ENCODE peak calls at places on chromosomes 13 and 19, in six cellular contexts. B is psoas muscle, A is body of pancreas, C is ascending aorta, W is right lobe of liver, F is transverse colon. M is an unnamed sample.

GRCh38 chr19:9857920-9858746 is 23.0 kb downstream of the PIN1 start:
- DNase-seq in B (no peak), A (no peak), C (no peak), W (no peak), F (no peak), M (no peak)

GRCh38 chr13:60696602-60697001 is 299.6 kb downstream of the TDRD3 start:
- DNase-seq in B (no peak), A (no peak), C (no peak), W (no peak), F (no peak), M (no peak)

GRCh38 chr19:50315773-50316448 is 13.3 kb downstream of the KCNC3 start:
- DNase-seq in B (peak), A (no peak), C (no peak), W (no peak), F (no peak), M (no peak)

GRCh38 chr13:20349564-20350379 is 117.7 kb upstream of the GJB6 start:
- DNase-seq in B (peak), A (no peak), C (peak), W (no peak), F (no peak), M (no peak)

GRCh38 chr19:17680235-17680722 is 7.9 kb downstream of the UNC13A start:
- DNase-seq in B (peak), A (peak), C (peak), W (peak), F (peak), M (peak)

GRCh38 chr19:35618857-35619256 is 6.3 kb downstream of the HAUS5 start:
- DNase-seq in B (no peak), A (no peak), C (no peak), W (no peak), F (no peak), M (no peak)

GRCh38 chr13:39603424-39603947 is 493 bp upstream of the LHFPL6 start:
- DNase-seq in B (no peak), A (no peak), C (no peak), W (no peak), F (peak), M (no peak)

GRCh38 chr19:40804783-40805242 is 5.8 kb downstream of the EGLN2 start:
- DNase-seq in B (no peak), A (peak), C (no peak), W (peak), F (no peak), M (no peak)

GRCh38 chr13:29886446-29886845 is 36.0 kb upstream of the UBL3 start:
- DNase-seq in B (no peak), A (no peak), C (no peak), W (no peak), F (no peak), M (no peak)

GRCh38 chr19:4108767-4109625 is 14.9 kb downstream of the MAP2K2 start:
- DNase-seq in B (no peak), A (no peak), C (no peak), W (no peak), F (peak), M (peak)

GRCh38 chr13:46562152-46562551 is 9.2 kb downstream of the LRCH1 start:
- DNase-seq in B (no peak), A (no peak), C (no peak), W (no peak), F (no peak), M (no peak)
- H3K4me3 ChIP-seq in B (no peak), A (no peak), C (no peak), W (no peak), F (no peak), M (no peak)

GRCh38 chr19:55256562-55257460 is 2.0 kb downstream of the PPP6R1 start:
- DNase-seq in B (peak), A (no peak), C (no peak), W (no peak), F (no peak), M (no peak)
- H3K27ac ChIP-seq in B (no peak), A (no peak), C (no peak), W (no peak), F (peak), M (peak)

DNA sequence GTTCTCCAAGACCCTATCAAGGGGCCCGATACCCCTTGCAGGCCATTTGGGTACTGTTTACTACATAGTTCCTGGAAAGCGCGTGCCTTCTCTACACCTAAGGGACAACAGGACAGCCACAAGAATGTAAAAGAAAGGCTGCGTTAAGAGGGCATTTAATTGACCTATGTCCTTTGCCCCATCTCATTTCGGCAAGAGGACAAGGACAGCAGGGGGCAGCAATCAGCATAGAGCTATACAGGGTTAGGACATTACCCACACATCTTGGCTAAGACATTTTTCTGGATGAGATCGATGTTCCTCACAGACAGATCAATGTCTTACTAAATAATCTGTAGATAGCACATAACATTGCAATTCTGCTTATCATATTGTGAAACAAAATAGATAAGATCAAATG is 41.2 kb downstream of the FLT3 start:
- DNase-seq in B (no peak), A (peak), C (no peak), W (peak), F (peak), M (no peak)
- TF ChIP-seq CTCF in B (peak), A (peak), C (no peak), W (peak), F (peak), M (peak)

GRCh38 chr19:38243279-38243673 is 12.9 kb downstream of the PPP1R14A start:
- DNase-seq in B (no peak), A (no peak), C (no peak), W (no peak), F (no peak), M (no peak)
- H3K4me3 ChIP-seq in B (peak), A (no peak), C (peak), W (no peak), F (peak), M (peak)

GRCh38 chr19:5396963-5397362 is 56.4 kb upstream of the PTPRS start:
- DNase-seq in B (no peak), A (no peak), C (no peak), W (no peak), F (no peak), M (no peak)

GRCh38 chr19:5395996-5396939 is 55.7 kb upstream of the PTPRS start:
- DNase-seq in B (no peak), A (no peak), C (no peak), W (no peak), F (no peak), M (no peak)

GRCh38 chr19:5393088-5393487 is 52.5 kb upstream of the PTPRS start:
- DNase-seq in B (no peak), A (no peak), C (no peak), W (no peak), F (no peak), M (no peak)

GRCh38 chr19:5394907-5395505 is 54.4 kb upstream of the PTPRS start:
- DNase-seq in B (no peak), A (no peak), C (no peak), W (no peak), F (no peak), M (no peak)

GRCh38 chr19:5395541-5395940 is 54.9 kb upstream of the PTPRS start:
- DNase-seq in B (no peak), A (no peak), C (no peak), W (no peak), F (no peak), M (no peak)
- H3K27ac ChIP-seq in B (no peak), A (no peak), C (no peak), W (no peak), F (no peak), M (no peak)

DNA sequence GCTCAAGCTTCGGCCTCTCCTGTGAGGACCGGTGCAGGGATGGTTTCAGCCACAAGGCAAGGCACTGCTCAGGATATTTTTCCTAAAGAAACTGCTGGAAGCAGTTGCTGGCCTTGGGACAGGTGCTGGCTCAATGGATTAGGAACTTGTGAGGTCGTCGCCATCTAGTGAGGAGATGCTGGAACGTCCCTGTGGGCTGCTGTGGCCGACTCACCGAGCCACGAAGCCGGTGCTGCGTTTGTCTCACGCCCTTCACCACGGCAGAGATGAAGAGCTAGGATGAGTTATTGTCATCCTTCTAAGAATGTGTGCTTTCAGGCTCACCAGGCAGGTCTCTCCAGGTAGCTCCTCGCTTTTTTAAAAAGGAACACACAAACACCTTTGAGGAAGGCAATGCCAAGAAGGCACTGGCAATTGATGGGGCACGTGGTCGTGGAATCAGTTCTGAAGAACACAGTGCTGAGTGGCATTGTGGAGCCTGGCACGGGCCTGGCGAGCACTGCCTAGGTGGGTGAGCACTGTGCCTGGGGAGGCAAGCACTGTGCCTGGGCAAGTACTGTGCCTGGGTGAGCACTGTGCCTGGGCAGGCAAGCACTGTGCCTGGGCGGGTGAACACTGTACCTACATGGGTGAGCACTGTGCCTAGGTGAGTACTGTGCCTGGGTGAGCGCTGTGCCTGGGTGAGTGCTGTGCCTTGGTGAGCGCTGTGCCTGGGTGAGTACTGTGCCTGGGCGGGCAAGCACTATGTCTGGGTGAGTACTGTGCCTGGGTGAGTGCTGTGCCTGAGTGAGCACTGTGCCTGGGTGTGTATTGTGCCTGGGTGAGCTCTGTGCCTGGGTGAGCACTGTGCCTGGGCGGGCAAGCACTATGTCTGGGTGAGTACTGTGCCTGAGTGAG is 140.4 kb downstream of the TEX29 start:
- DNase-seq in B (no peak), A (peak), C (no peak), W (no peak), F (peak), M (no peak)
- TF ChIP-seq CTCF in B (peak), A (peak), C (no peak), W (peak), F (peak), M (peak)

DNA sequence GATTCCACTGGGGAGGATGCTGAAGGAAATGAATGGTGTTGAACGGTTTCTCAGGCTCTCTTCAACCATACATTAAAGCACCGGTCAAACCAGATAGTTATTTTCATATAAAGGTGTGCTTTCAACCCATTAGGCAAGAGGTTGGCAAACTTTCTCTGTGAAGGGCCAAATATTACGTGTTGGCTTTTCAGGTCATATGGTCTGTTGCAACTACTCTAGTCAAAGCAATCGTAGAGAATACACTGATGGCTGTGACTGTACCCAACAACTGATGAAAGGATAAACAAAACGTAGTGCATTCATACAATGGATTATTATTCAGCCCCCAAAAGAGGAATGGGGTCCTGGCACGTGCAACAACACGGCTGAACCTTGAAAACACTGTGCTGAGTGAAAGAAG is 5.8 kb downstream of the ZSCAN5A start:
- DNase-seq in B (no peak), A (no peak), C (no peak), W (no peak), F (no peak), M (no peak)
- H3K4me3 ChIP-seq in B (no peak), A (no peak), C (no peak), W (no peak), F (no peak), M (no peak)

GRCh38 chr19:47309608-47310007 is at the start of gene C5AR1:
- DNase-seq in B (no peak), A (no peak), C (peak), W (no peak), F (peak), M (peak)

GRCh38 chr19:47309038-47309437 is 623 bp upstream of the C5AR1 start:
- DNase-seq in B (no peak), A (no peak), C (peak), W (no peak), F (no peak), M (no peak)

GRCh38 chr19:47306303-47306702 is 3.4 kb upstream of the C5AR1 start:
- DNase-seq in B (no peak), A (no peak), C (no peak), W (no peak), F (no peak), M (no peak)

GRCh38 chr19:47302249-47302648 is 7.4 kb upstream of the C5AR1 start:
- DNase-seq in B (no peak), A (no peak), C (no peak), W (no peak), F (no peak), M (no peak)

DNA sequence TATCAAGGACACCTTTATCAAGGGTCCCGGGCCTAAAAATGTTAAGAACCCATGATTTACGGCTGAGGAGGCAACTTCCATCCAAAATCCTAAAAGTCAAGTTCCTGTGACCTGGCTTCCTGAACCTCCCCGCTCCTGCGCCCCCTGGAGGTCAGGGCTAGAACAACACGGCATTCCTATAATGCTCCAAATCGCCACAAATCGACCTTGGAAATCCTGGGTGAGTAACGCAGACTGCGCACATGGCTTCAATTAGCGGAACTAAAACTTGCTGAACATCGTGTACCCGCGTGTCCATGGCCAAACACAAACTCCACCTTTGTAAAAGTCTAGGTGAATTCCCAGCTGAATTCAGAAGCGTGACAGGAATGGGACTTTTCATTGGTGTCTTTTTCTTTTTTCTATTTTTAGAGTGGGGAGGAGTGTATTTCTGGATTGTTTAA is 4.3 kb upstream of the C5AR1 start:
- DNase-seq in B (peak), A (peak), C (peak), W (peak), F (peak), M (peak)
- H3K27ac ChIP-seq in B (no peak), A (peak), C (no peak), W (peak), F (no peak), M (no peak)

GRCh38 chr13:41060723-41061074 is 610 bp upstream of the WBP4 start:
- DNase-seq in B (peak), A (peak), C (peak), W (no peak), F (peak), M (peak)

GRCh38 chr13:41059466-41059865 is 1.8 kb upstream of the WBP4 start:
- DNase-seq in B (no peak), A (no peak), C (no peak), W (no peak), F (no peak), M (no peak)

GRCh38 chr13:41059896-41060722 is 1.2 kb upstream of the WBP4 start:
- DNase-seq in B (peak), A (peak), C (peak), W (peak), F (peak), M (peak)

GRCh38 chr13:41061914-41062837 is 867 bp downstream of the WBP4 start:
- DNase-seq in B (no peak), A (no peak), C (no peak), W (no peak), F (no peak), M (no peak)

DNA sequence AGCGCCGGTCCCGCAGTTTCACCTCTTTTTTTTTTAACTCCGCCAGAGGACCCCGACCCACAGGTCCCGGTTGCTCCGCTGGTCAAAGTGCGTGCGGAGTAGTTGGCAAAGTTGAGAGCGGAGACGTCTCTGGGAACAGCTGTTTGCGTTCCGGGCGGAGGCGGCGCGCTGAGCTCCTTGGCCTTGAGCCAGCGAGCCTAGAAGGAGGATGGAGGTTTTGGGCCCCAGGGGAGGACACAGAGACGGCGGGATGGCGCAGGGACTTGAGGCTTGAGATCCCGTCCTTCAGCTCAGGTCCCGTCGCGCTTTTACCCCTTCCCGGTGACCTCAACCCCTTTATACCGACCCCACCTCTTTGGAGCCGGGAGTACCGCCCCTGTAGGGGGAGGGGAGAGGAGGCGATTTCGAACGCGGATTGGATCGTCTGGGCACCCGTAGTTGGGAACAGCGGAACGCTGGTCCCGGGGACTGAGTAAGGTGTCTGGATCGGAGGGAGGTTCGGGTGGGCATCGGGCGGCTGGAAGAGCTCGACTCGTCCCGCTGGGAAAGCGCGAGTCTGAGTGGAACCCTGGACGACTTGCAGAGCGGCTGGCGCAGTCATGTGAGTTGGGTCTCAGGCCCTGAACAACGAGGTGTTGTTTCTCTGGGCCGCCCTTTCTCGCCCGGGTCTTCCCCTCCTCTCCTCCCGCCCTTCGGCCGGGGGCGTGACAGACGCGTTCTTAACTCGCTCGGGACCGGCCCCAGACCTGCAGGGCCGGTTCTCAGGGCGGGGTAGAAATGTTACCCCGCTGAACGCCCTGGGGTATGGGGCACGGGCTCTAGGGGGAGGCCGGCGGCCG is at the start of gene WBP4:
- DNase-seq in B (peak), A (peak), C (peak), W (peak), F (peak), M (peak)
- TF ChIP-seq CTCF in B (no peak), A (no peak), C (peak), W (peak), F (peak), M (no peak)

M was measured in lower lobe of right lung.